ENCODE peak calls at places on chromosomes 7 and 10, in six cellular contexts. S, N, Y, F, U and Q are unnamed samples.

GRCh38 chr7:69776611-69777010 is 178.3 kb downstream of the AUTS2 start:
- DNase-seq in S (no peak), F (no peak), U (no peak), N (no peak), Y (no peak), Q (no peak)

GRCh38 chr7:81457858-81458522 is 311.9 kb downstream of the HGF start:
- DNase-seq in Y (no peak), F (no peak), S (peak; percentile 52), N (no peak), U (no peak), Q (no peak)

GRCh38 chr10:8069627-8070026 is 15.1 kb downstream of the GATA3 start:
- DNase-seq in F (no peak), U (no peak), S (no peak), N (no peak), Y (no peak), Q (no peak)

GRCh38 chr10:117653170-117653515 is 110.6 kb downstream of the EMX2 start:
- DNase-seq in Y (no peak), N (no peak), F (no peak), U (no peak), S (no peak), Q (no peak)

GRCh38 chr10:7300327-7300726 is 110.5 kb downstream of the SFMBT2 start:
- DNase-seq in S (no peak), U (no peak), N (no peak), F (no peak), Y (no peak), Q (no peak)

GRCh38 chr7:6032167-6032566 is 991 bp downstream of the ANKRD61 start:
- DNase-seq in N (no peak), Y (no peak), S (no peak), U (no peak), F (no peak), Q (no peak)

GRCh38 chr10:86690231-86690630 is 21.9 kb downstream of the LDB3 start:
- DNase-seq in S (no peak), Y (no peak), N (no peak), F (no peak), U (no peak), Q (no peak)

GRCh38 chr7:28016297-28016696 is 164.3 kb downstream of the JAZF1 start:
- DNase-seq in F (no peak), U (no peak), Y (no peak), S (no peak), N (no peak), Q (no peak)

GRCh38 chr7:113945018-113945938 is 26.5 kb upstream of the PPP1R3A start:
- DNase-seq in F (no peak), Y (no peak), S (peak; percentile 3), N (no peak), U (no peak), Q (no peak)

GRCh38 chr7:34832020-34832419 is 174.0 kb downstream of the NPSR1 start:
- DNase-seq in U (no peak), N (no peak), Y (no peak), F (no peak), S (no peak), Q (no peak)

GRCh38 chr7:98826811-98827231 is 43.0 kb downstream of the TMEM130 start:
- DNase-seq in N (no peak), Y (peak; percentile 96), U (peak; percentile 88), F (peak; percentile 67), S (no peak), Q (no peak)

GRCh38 chr10:31774291-31774900 is 154.2 kb downstream of the ARHGAP12 start:
- DNase-seq in S (no peak), F (no peak), Y (no peak), N (no peak), U (no peak), Q (no peak)

GRCh38 chr10:8596929-8597472 is 542.5 kb downstream of the GATA3 start:
- DNase-seq in Y (no peak), S (no peak), N (no peak), U (no peak), F (no peak), Q (no peak)

GRCh38 chr10:71396084-71396713 is 521 bp upstream of the CDH23 start:
- DNase-seq in Y (no peak), N (no peak), F (peak; percentile 40), U (peak; percentile 66), S (peak; percentile 89), Q (no peak)
- H3K4me3 ChIP-seq in Y (no peak overlapping the region), N (peak overlapping the region; percentile 40), F (peak overlapping the region; percentile 53), U (peak overlapping the region; percentile 55), S (peak overlapping the region; percentile 44), Q (peak overlapping the region; percentile 64)

DNA sequence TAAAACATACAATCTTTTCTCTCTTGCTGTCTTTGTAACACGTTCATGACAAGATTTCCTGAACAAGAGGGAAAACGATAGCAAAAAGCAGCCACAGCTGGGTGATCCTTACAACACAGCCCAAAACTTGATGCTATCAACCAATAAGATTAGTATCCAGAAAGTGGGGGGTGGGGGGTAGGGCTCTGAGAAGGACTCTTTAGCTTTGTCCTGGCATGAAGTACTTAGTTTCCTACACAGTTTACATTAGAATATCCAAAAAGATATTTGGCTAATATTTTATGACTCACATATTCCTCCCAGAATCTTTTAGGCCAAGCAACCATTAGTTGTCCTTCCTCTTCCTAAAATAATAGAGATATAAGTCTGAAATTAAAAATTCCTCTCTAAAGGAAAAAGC is 23.0 kb upstream of the LRRC17 start:
- DNase-seq in S (no peak), U (no peak), N (no peak), Y (no peak), F (no peak), Q (no peak)
- H3K27ac ChIP-seq in S (no peak overlapping the region), U (no peak overlapping the region), N (no peak overlapping the region), Y (no peak overlapping the region), F (peak overlapping the region; percentile 34), Q (no peak overlapping the region)

GRCh38 chr10:34407227-34407626 is 407.9 kb downstream of the PARD3 start:
- DNase-seq in Y (no peak), N (no peak), S (no peak), U (peak; percentile 19), F (no peak), Q (no peak)

GRCh38 chr10:34403512-34403911 is 411.6 kb downstream of the PARD3 start:
- DNase-seq in U (no peak), S (no peak), Y (no peak), F (no peak), N (no peak), Q (no peak)

GRCh38 chr10:34406463-34407138 is 408.5 kb downstream of the PARD3 start:
- DNase-seq in U (no peak), Y (no peak), N (no peak), S (no peak), F (no peak), Q (no peak)

DNA sequence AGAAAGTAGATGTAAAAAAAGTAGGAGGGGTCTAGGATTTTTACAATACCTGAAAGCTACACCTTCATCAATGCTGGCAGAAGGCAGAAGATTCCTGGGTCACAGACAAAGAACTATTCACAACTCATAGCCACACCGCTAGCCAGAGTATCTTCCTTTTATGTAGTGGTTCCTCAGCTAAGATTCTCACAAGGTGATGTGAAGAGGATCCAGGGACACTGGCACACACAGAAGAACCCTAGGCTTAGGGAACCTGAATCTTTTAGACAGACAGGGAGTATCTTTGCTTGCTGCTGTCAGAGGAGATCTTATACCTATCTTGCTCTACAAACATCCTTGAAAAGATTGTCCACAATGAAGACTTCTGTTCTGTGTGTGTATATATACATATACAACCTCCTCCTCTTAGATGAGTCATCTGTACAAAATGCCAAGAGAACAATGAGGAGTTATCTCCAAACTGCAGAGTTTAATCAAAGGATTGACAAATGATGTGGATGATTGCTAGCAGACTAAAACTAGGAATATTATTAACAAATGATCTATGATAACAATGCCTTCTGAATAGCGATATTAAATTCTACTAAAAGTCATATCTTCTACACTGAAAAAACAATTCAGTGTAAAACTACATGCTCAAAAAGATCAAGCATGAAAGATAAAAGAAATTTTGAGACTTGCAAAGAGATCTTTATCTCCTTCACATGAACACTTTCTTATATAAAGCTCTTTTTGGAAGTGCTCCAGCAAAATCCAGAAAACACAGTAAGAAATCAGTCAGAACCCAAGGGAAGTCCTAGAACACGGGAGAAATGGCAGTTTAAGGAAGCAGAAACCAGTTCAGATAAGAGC is 409.3 kb downstream of the PARD3 start:
- DNase-seq in U (no peak), F (no peak), S (no peak), Y (no peak), N (no peak), Q (no peak)
- H3K4me1 ChIP-seq in U (no peaks in the 10 kb centered on the region), F (peaks cover 23% of the 10 kb centered on the region), S (no peaks in the 10 kb centered on the region), Y (peaks cover 16% of the 10 kb centered on the region), N (peaks cover 8% of the 10 kb centered on the region), Q (no peaks in the 10 kb centered on the region)

GRCh38 chr10:113985342-113985844 is 58.3 kb upstream of the ADRB1 start:
- DNase-seq in F (no peak), U (no peak), Y (no peak), N (no peak), S (no peak), Q (no peak)

GRCh38 chr10:113987156-113987555 is 56.5 kb upstream of the ADRB1 start:
- DNase-seq in U (no peak), S (no peak), N (no peak), Y (no peak), F (no peak), Q (no peak)

GRCh38 chr10:113988535-113988934 is 55.1 kb upstream of the ADRB1 start:
- DNase-seq in N (no peak), S (no peak), Y (no peak), U (no peak), F (no peak), Q (no peak)

GRCh38 chr10:113986316-113986715 is 57.4 kb upstream of the ADRB1 start:
- DNase-seq in F (no peak), U (no peak), Y (no peak), S (no peak), N (no peak), Q (no peak)

DNA sequence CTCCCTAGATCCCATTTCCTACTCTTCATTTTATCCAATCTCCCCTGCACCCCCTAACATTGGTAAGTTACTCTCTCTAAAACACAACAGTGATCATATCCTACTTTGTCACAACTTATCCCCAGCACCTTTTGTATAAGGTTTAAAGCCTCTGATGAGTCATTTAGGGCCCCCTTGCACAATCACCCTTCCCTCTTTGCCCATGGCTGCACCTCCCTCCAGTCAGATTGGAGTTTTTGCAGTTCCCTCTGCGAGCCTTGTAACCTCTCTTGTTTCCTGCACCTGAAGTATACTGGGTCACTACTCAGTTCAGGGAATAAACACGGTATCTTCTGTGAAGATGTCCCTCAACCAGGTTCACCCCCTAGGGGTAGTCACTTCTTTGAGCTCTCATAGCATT is 55.9 kb upstream of the ADRB1 start:
- DNase-seq in F (no peak), N (no peak), U (peak; percentile 18), Y (peak; percentile 38), S (no peak), Q (no peak)
- H3K4me3 ChIP-seq in F (no peak overlapping the region), N (no peak overlapping the region), U (no peak overlapping the region), Y (no peak overlapping the region), S (no peak overlapping the region), Q (no peak overlapping the region)